ENCODE peak calls at places on chromosomes 5 and 9, in eight cellular contexts. L, Z, H, Q, G, D, J and F are unnamed samples.

GRCh38 chr5:98173334-98173733 is 600.1 kb upstream of the RGMB start:
- DNase-seq in J (no peak), L (no peak), Z (no peak), H (peak; percentile 88), Q (no peak), D (no peak), G (no peak), F (peak; percentile 24)

GRCh38 chr5:175681975-175682354 is 24.1 kb downstream of the HRH2 start:
- DNase-seq in H (no peak), D (no peak), L (no peak), Q (no peak), Z (no peak), J (no peak), G (no peak), F (peak; percentile 22)

GRCh38 chr9:14439555-14439954 is 125.6 kb upstream of the NFIB start:
- DNase-seq in D (no peak), G (no peak), Z (no peak), Q (no peak), H (no peak), L (no peak), J (no peak), F (no peak)

GRCh38 chr5:73901045-73901444 is 275.0 kb downstream of the ARHGEF28 start:
- DNase-seq in Z (no peak), D (peak; percentile 40), J (no peak), L (no peak), G (no peak), H (no peak), Q (no peak), F (no peak)

GRCh38 chr5:124309241-124309977 is 437.0 kb downstream of the ZNF608 start:
- DNase-seq in J (no peak), L (no peak), H (no peak), Z (no peak), D (no peak), G (no peak), Q (no peak), F (peak; percentile 34)

GRCh38 chr9:25513509-25514033 is 164.7 kb downstream of the TUSC1 start:
- DNase-seq in J (no peak), L (no peak), G (no peak), Z (no peak), Q (no peak), H (no peak), D (no peak), F (no peak)

GRCh38 chr9:128732576-128732975 is 8.6 kb upstream of the ZDHHC12 start:
- DNase-seq in Q (no peak), L (no peak), G (no peak), D (no peak), Z (no peak), H (no peak), J (no peak), F (no peak)

GRCh38 chr9:14373319-14373632 is 59.3 kb upstream of the NFIB start:
- DNase-seq in L (no peak), H (no peak), D (no peak), G (no peak), Q (no peak), Z (no peak), J (no peak), F (no peak)

GRCh38 chr5:56516936-56517521 is 283.9 kb upstream of the ANKRD55 start:
- DNase-seq in J (no peak), H (peak; percentile 29), D (no peak), Z (peak; percentile 61), Q (no peak), L (peak; percentile 18), G (peak; percentile 60), F (no peak)

GRCh38 chr5:134784241-134784920 is 25.8 kb downstream of the DDX46 start:
- DNase-seq in D (no peak), Z (no peak), Q (no peak), G (no peak), J (no peak), H (peak; percentile 15), L (peak; percentile 22), F (no peak)

GRCh38 chr5:170861855-170862766 is at the start of gene RANBP17:
- DNase-seq in H (peak; percentile 82), D (peak; percentile 19), L (peak; percentile 66), Q (peak; percentile 88), J (no peak), Z (peak; percentile 55), G (peak; percentile 54), F (peak; percentile 84)

GRCh38 chr9:91197232-91198181 is 164.2 kb downstream of the AUH start:
- DNase-seq in L (peak; percentile 70), Z (peak; percentile 80), J (no peak), D (peak; percentile 83), H (peak; percentile 95), G (peak; percentile 83), Q (no peak), F (peak; percentile 98)

GRCh38 chr9:123615381-123615780 is 259.4 kb downstream of the CRB2 start:
- DNase-seq in Q (no peak), Z (no peak), H (no peak), J (peak; percentile 27), G (no peak), L (no peak), D (no peak), F (no peak)

GRCh38 chr5:40171971-40172370 is 507.7 kb upstream of the PTGER4 start:
- DNase-seq in L (peak; percentile 82), Q (no peak), D (no peak), Z (no peak), G (no peak), H (peak; percentile 76), J (no peak), F (peak; percentile 8)

GRCh38 chr5:141508808-141509611 is 20.1 kb downstream of the PCDHGC5 start:
- DNase-seq in D (peak; percentile 81), Q (no peak), J (no peak), Z (no peak), H (peak; percentile 99), L (peak; percentile 73), G (peak; percentile 89), F (peak; percentile 96)

GRCh38 chr9:131732636-131733340 is 7.1 kb downstream of the RAPGEF1 start:
- DNase-seq in D (no peak), H (no peak), G (no peak), Z (no peak), J (no peak), L (no peak), Q (no peak), F (no peak)

GRCh38 chr9:70747335-70747734 is 332.9 kb upstream of the KLF9 start:
- DNase-seq in Z (no peak), H (no peak), G (no peak), L (no peak), Q (no peak), D (no peak), J (no peak), F (peak; percentile 12)

GRCh38 chr5:174775071-174775470 is 50.7 kb downstream of the MSX2 start:
- DNase-seq in D (no peak), L (no peak), Q (no peak), J (no peak), G (no peak), H (no peak), Z (no peak), F (no peak)

GRCh38 chr5:170809551-170809950 is 26.0 kb downstream of the GABRP start:
- DNase-seq in Z (no peak), H (peak; percentile 71), L (peak; percentile 48), G (no peak), D (no peak), J (peak; percentile 76), Q (no peak), F (peak; percentile 72)

GRCh38 chr5:116308391-116308790 is 223.6 kb downstream of the COMMD10 start:
- DNase-seq in D (no peak), Z (no peak), H (no peak), G (no peak), J (no peak), Q (no peak), L (no peak), F (no peak)
- H3K27ac ChIP-seq in D (no peak overlapping the region), Z (no peak overlapping the region), H (no peak overlapping the region), G (no peak overlapping the region), J (no peak overlapping the region), Q (no peak overlapping the region), L (no peak overlapping the region), F (no peak overlapping the region)

GRCh38 chr5:83145241-83145640 is 67.9 kb downstream of the XRCC4 start:
- DNase-seq in Q (no peak), Z (no peak), G (no peak), H (peak; percentile 42), D (no peak), J (no peak), L (no peak), F (no peak)
- H3K27ac ChIP-seq in Q (no peak overlapping the region), Z (no peak overlapping the region), G (no peak overlapping the region), H (no peak overlapping the region), D (no peak overlapping the region), J (no peak overlapping the region), L (no peak overlapping the region), F (peak overlapping the region; percentile 24)

DNA sequence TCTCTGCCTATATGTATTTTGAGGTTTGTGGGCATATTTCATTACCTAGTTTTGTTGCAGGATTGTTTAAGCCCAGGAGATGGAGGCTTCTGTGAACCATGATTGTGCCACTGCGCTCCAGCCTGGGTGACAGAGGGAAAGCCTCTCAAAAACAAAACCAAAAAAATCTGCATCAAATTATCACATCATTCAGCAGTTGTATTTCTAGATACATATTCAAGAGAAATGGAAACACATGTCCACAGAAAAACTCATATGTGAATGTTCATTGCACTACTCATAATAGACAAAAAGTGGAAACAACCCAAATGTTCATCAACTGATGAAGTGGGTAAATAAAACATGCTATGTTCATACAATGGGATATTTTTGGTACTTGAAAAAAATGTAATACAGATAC is 29.9 kb downstream of the HSPA4 start:
- DNase-seq in Q (no peak), Z (no peak), J (no peak), G (no peak), H (no peak), L (no peak), D (no peak), F (no peak)
- H3K27ac ChIP-seq in Q (no peak overlapping the region), Z (no peak overlapping the region), J (no peak overlapping the region), G (no peak overlapping the region), H (no peak overlapping the region), L (no peak overlapping the region), D (no peak overlapping the region), F (no peak overlapping the region)

DNA sequence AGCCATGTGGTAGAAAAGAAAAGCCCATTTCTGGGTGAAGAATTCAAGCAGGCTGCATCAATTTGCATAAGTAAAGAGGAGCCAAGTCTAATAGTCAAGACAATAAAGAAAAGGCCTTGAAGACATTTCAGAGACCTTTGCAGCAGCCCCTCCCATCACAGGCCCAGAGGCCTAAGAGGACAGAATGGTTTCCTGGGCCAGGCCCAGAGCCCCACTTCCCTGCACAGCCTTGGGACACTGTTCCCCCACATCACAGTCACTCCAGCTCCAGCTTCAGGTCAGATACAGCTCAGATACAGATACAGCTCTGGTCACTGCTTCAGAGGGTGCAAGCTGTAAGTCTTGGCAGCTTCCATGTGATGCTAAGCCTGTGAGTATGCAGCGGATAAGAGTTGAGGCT is 29.1 kb downstream of the PLGRKT start:
- DNase-seq in L (no peak), G (no peak), Z (no peak), H (no peak), J (no peak), Q (no peak), D (no peak), F (no peak)
- H3K27ac ChIP-seq in L (no peak overlapping the region), G (no peak overlapping the region), Z (no peak overlapping the region), H (no peak overlapping the region), J (no peak overlapping the region), Q (no peak overlapping the region), D (no peak overlapping the region), F (no peak overlapping the region)